ENCODE peak calls at places on chromosomes 12 and 14, in seven cellular contexts. One of them, this sample, is unnamed.

GRCh38 chr12:93373847-93374723 is 3.6 kb upstream of the NUDT4 start:
- DNase-seq in tibial artery: no peak
- DNase-seq in stimulated activated CD4-positive, alpha-beta T cell treated with anti-CD3 and anti-CD28 coated beads, Interleukin-4, amount 100 ng/mL, for 48 hours: no peak
- DNase-seq in lower lobe of right lung: no peak
- DNase-seq in stimulated activated CD8-positive, alpha-beta memory T cell treated with anti-CD3 and anti-CD28 coated beads, Interleukin-15, amount 100 ng/mL, for 1 hour: no peak
- DNase-seq in stimulated activated effector memory CD8-positive, alpha-beta T cell treated with anti-CD3 and anti-CD28 coated beads, Interleukin-12 subunit alpha, Interleukin-12 subunit beta, amount 100 ng/mL, for 72 hours: no peak
- DNase-seq in AG04449: no peak
- DNase-seq in this sample: no peak

GRCh38 chr14:22838631-22839041 is 2.3 kb downstream of the MMP14 start:
- DNase-seq in stimulated activated CD8-positive, alpha-beta memory T cell treated with anti-CD3 and anti-CD28 coated beads, Interleukin-15, amount 100 ng/mL, for 1 hour: no peak
- DNase-seq in tibial artery: no peak
- DNase-seq in stimulated activated CD4-positive, alpha-beta T cell treated with anti-CD3 and anti-CD28 coated beads, Interleukin-4, amount 100 ng/mL, for 48 hours: no peak
- DNase-seq in AG04449: no peak
- DNase-seq in stimulated activated effector memory CD8-positive, alpha-beta T cell treated with anti-CD3 and anti-CD28 coated beads, Interleukin-12 subunit alpha, Interleukin-12 subunit beta, amount 100 ng/mL, for 72 hours: no peak
- DNase-seq in lower lobe of right lung: peak
- DNase-seq in this sample: no peak

GRCh38 chr14:98069712-98070133 is 1202.3 kb downstream of the BCL11B start:
- DNase-seq in stimulated activated CD8-positive, alpha-beta memory T cell treated with anti-CD3 and anti-CD28 coated beads, Interleukin-15, amount 100 ng/mL, for 1 hour: no peak
- DNase-seq in AG04449: no peak
- DNase-seq in stimulated activated CD4-positive, alpha-beta T cell treated with anti-CD3 and anti-CD28 coated beads, Interleukin-4, amount 100 ng/mL, for 48 hours: no peak
- DNase-seq in tibial artery: no peak
- DNase-seq in stimulated activated effector memory CD8-positive, alpha-beta T cell treated with anti-CD3 and anti-CD28 coated beads, Interleukin-12 subunit alpha, Interleukin-12 subunit beta, amount 100 ng/mL, for 72 hours: no peak
- DNase-seq in lower lobe of right lung: no peak
- DNase-seq in this sample: peak

GRCh38 chr14:71591929-71592328 is 340.3 kb upstream of the RGS6 start:
- DNase-seq in lower lobe of right lung: no peak
- DNase-seq in stimulated activated CD8-positive, alpha-beta memory T cell treated with anti-CD3 and anti-CD28 coated beads, Interleukin-15, amount 100 ng/mL, for 1 hour: no peak
- DNase-seq in tibial artery: no peak
- DNase-seq in stimulated activated effector memory CD8-positive, alpha-beta T cell treated with anti-CD3 and anti-CD28 coated beads, Interleukin-12 subunit alpha, Interleukin-12 subunit beta, amount 100 ng/mL, for 72 hours: peak
- DNase-seq in stimulated activated CD4-positive, alpha-beta T cell treated with anti-CD3 and anti-CD28 coated beads, Interleukin-4, amount 100 ng/mL, for 48 hours: no peak
- DNase-seq in AG04449: peak
- DNase-seq in this sample: no peak

GRCh38 chr12:46875095-46875494 is 49.3 kb upstream of the SLC38A4 start:
- DNase-seq in AG04449: no peak
- DNase-seq in tibial artery: no peak
- DNase-seq in stimulated activated CD4-positive, alpha-beta T cell treated with anti-CD3 and anti-CD28 coated beads, Interleukin-4, amount 100 ng/mL, for 48 hours: no peak
- DNase-seq in lower lobe of right lung: no peak
- DNase-seq in stimulated activated CD8-positive, alpha-beta memory T cell treated with anti-CD3 and anti-CD28 coated beads, Interleukin-15, amount 100 ng/mL, for 1 hour: no peak
- DNase-seq in stimulated activated effector memory CD8-positive, alpha-beta T cell treated with anti-CD3 and anti-CD28 coated beads, Interleukin-12 subunit alpha, Interleukin-12 subunit beta, amount 100 ng/mL, for 72 hours: no peak
- DNase-seq in this sample: no peak

GRCh38 chr12:83042441-83043215 is 355.9 kb downstream of the TMTC2 start:
- DNase-seq in stimulated activated CD8-positive, alpha-beta memory T cell treated with anti-CD3 and anti-CD28 coated beads, Interleukin-15, amount 100 ng/mL, for 1 hour: no peak
- DNase-seq in stimulated activated CD4-positive, alpha-beta T cell treated with anti-CD3 and anti-CD28 coated beads, Interleukin-4, amount 100 ng/mL, for 48 hours: no peak
- DNase-seq in tibial artery: no peak
- DNase-seq in AG04449: no peak
- DNase-seq in stimulated activated effector memory CD8-positive, alpha-beta T cell treated with anti-CD3 and anti-CD28 coated beads, Interleukin-12 subunit alpha, Interleukin-12 subunit beta, amount 100 ng/mL, for 72 hours: no peak
- DNase-seq in lower lobe of right lung: no peak
- DNase-seq in this sample: no peak

GRCh38 chr14:45199246-45199645 is 53.8 kb downstream of the MIS18BP1 start:
- DNase-seq in AG04449: peak
- DNase-seq in tibial artery: no peak
- DNase-seq in lower lobe of right lung: no peak
- DNase-seq in stimulated activated CD4-positive, alpha-beta T cell treated with anti-CD3 and anti-CD28 coated beads, Interleukin-4, amount 100 ng/mL, for 48 hours: no peak
- DNase-seq in stimulated activated CD8-positive, alpha-beta memory T cell treated with anti-CD3 and anti-CD28 coated beads, Interleukin-15, amount 100 ng/mL, for 1 hour: no peak
- DNase-seq in stimulated activated effector memory CD8-positive, alpha-beta T cell treated with anti-CD3 and anti-CD28 coated beads, Interleukin-12 subunit alpha, Interleukin-12 subunit beta, amount 100 ng/mL, for 72 hours: no peak
- DNase-seq in this sample: no peak

GRCh38 chr14:51716610-51717009 is 64.9 kb downstream of the FRMD6 start:
- DNase-seq in stimulated activated CD8-positive, alpha-beta memory T cell treated with anti-CD3 and anti-CD28 coated beads, Interleukin-15, amount 100 ng/mL, for 1 hour: no peak
- DNase-seq in lower lobe of right lung: no peak
- DNase-seq in stimulated activated CD4-positive, alpha-beta T cell treated with anti-CD3 and anti-CD28 coated beads, Interleukin-4, amount 100 ng/mL, for 48 hours: no peak
- DNase-seq in tibial artery: no peak
- DNase-seq in stimulated activated effector memory CD8-positive, alpha-beta T cell treated with anti-CD3 and anti-CD28 coated beads, Interleukin-12 subunit alpha, Interleukin-12 subunit beta, amount 100 ng/mL, for 72 hours: no peak
- DNase-seq in AG04449: no peak
- DNase-seq in this sample: no peak

GRCh38 chr12:61758661-61759060 is 501.5 kb upstream of the USP15 start:
- DNase-seq in AG04449: no peak
- DNase-seq in stimulated activated CD8-positive, alpha-beta memory T cell treated with anti-CD3 and anti-CD28 coated beads, Interleukin-15, amount 100 ng/mL, for 1 hour: no peak
- DNase-seq in lower lobe of right lung: no peak
- DNase-seq in stimulated activated CD4-positive, alpha-beta T cell treated with anti-CD3 and anti-CD28 coated beads, Interleukin-4, amount 100 ng/mL, for 48 hours: no peak
- DNase-seq in stimulated activated effector memory CD8-positive, alpha-beta T cell treated with anti-CD3 and anti-CD28 coated beads, Interleukin-12 subunit alpha, Interleukin-12 subunit beta, amount 100 ng/mL, for 72 hours: no peak
- DNase-seq in tibial artery: no peak
- DNase-seq in this sample: no peak

GRCh38 chr12:92505373-92506340 is 197.1 kb upstream of the PLEKHG7 start:
- DNase-seq in AG04449: no peak
- DNase-seq in lower lobe of right lung: peak
- DNase-seq in stimulated activated CD8-positive, alpha-beta memory T cell treated with anti-CD3 and anti-CD28 coated beads, Interleukin-15, amount 100 ng/mL, for 1 hour: no peak
- DNase-seq in tibial artery: peak
- DNase-seq in stimulated activated CD4-positive, alpha-beta T cell treated with anti-CD3 and anti-CD28 coated beads, Interleukin-4, amount 100 ng/mL, for 48 hours: peak
- DNase-seq in stimulated activated effector memory CD8-positive, alpha-beta T cell treated with anti-CD3 and anti-CD28 coated beads, Interleukin-12 subunit alpha, Interleukin-12 subunit beta, amount 100 ng/mL, for 72 hours: peak
- DNase-seq in this sample: peak

GRCh38 chr12:91507754-91508153 is 325.1 kb upstream of the DCN start:
- DNase-seq in tibial artery: no peak
- DNase-seq in lower lobe of right lung: no peak
- DNase-seq in stimulated activated CD4-positive, alpha-beta T cell treated with anti-CD3 and anti-CD28 coated beads, Interleukin-4, amount 100 ng/mL, for 48 hours: no peak
- DNase-seq in stimulated activated CD8-positive, alpha-beta memory T cell treated with anti-CD3 and anti-CD28 coated beads, Interleukin-15, amount 100 ng/mL, for 1 hour: no peak
- DNase-seq in AG04449: no peak
- DNase-seq in stimulated activated effector memory CD8-positive, alpha-beta T cell treated with anti-CD3 and anti-CD28 coated beads, Interleukin-12 subunit alpha, Interleukin-12 subunit beta, amount 100 ng/mL, for 72 hours: no peak
- DNase-seq in this sample: no peak

GRCh38 chr14:84234281-84234680 is 1295.7 kb upstream of the FLRT2 start:
- DNase-seq in lower lobe of right lung: no peak
- DNase-seq in stimulated activated effector memory CD8-positive, alpha-beta T cell treated with anti-CD3 and anti-CD28 coated beads, Interleukin-12 subunit alpha, Interleukin-12 subunit beta, amount 100 ng/mL, for 72 hours: no peak
- DNase-seq in tibial artery: no peak
- DNase-seq in stimulated activated CD4-positive, alpha-beta T cell treated with anti-CD3 and anti-CD28 coated beads, Interleukin-4, amount 100 ng/mL, for 48 hours: no peak
- DNase-seq in AG04449: no peak
- DNase-seq in stimulated activated CD8-positive, alpha-beta memory T cell treated with anti-CD3 and anti-CD28 coated beads, Interleukin-15, amount 100 ng/mL, for 1 hour: no peak
- DNase-seq in this sample: no peak

GRCh38 chr12:132196038-132196872 is 52.0 kb downstream of the NOC4L start:
- DNase-seq in lower lobe of right lung: no peak
- DNase-seq in stimulated activated effector memory CD8-positive, alpha-beta T cell treated with anti-CD3 and anti-CD28 coated beads, Interleukin-12 subunit alpha, Interleukin-12 subunit beta, amount 100 ng/mL, for 72 hours: no peak
- DNase-seq in tibial artery: no peak
- DNase-seq in AG04449: no peak
- DNase-seq in stimulated activated CD8-positive, alpha-beta memory T cell treated with anti-CD3 and anti-CD28 coated beads, Interleukin-15, amount 100 ng/mL, for 1 hour: no peak
- DNase-seq in stimulated activated CD4-positive, alpha-beta T cell treated with anti-CD3 and anti-CD28 coated beads, Interleukin-4, amount 100 ng/mL, for 48 hours: no peak
- DNase-seq in this sample: no peak

GRCh38 chr12:112401054-112401453 is 8.4 kb downstream of the RPL6 start:
- DNase-seq in tibial artery: no peak
- DNase-seq in AG04449: no peak
- DNase-seq in lower lobe of right lung: no peak
- DNase-seq in stimulated activated CD4-positive, alpha-beta T cell treated with anti-CD3 and anti-CD28 coated beads, Interleukin-4, amount 100 ng/mL, for 48 hours: no peak
- DNase-seq in stimulated activated CD8-positive, alpha-beta memory T cell treated with anti-CD3 and anti-CD28 coated beads, Interleukin-15, amount 100 ng/mL, for 1 hour: no peak
- DNase-seq in stimulated activated effector memory CD8-positive, alpha-beta T cell treated with anti-CD3 and anti-CD28 coated beads, Interleukin-12 subunit alpha, Interleukin-12 subunit beta, amount 100 ng/mL, for 72 hours: no peak
- DNase-seq in this sample: no peak

GRCh38 chr12:82069931-82070514 is 288.2 kb downstream of the CCDC59 start:
- DNase-seq in stimulated activated effector memory CD8-positive, alpha-beta T cell treated with anti-CD3 and anti-CD28 coated beads, Interleukin-12 subunit alpha, Interleukin-12 subunit beta, amount 100 ng/mL, for 72 hours: no peak
- DNase-seq in stimulated activated CD4-positive, alpha-beta T cell treated with anti-CD3 and anti-CD28 coated beads, Interleukin-4, amount 100 ng/mL, for 48 hours: no peak
- DNase-seq in stimulated activated CD8-positive, alpha-beta memory T cell treated with anti-CD3 and anti-CD28 coated beads, Interleukin-15, amount 100 ng/mL, for 1 hour: no peak
- DNase-seq in lower lobe of right lung: no peak
- DNase-seq in AG04449: no peak
- DNase-seq in tibial artery: no peak
- DNase-seq in this sample: no peak

GRCh38 chr14:67722293-67722692 is 20.6 kb downstream of the RDH12 start:
- DNase-seq in stimulated activated CD8-positive, alpha-beta memory T cell treated with anti-CD3 and anti-CD28 coated beads, Interleukin-15, amount 100 ng/mL, for 1 hour: no peak
- DNase-seq in AG04449: no peak
- DNase-seq in stimulated activated CD4-positive, alpha-beta T cell treated with anti-CD3 and anti-CD28 coated beads, Interleukin-4, amount 100 ng/mL, for 48 hours: no peak
- DNase-seq in tibial artery: peak
- DNase-seq in lower lobe of right lung: no peak
- DNase-seq in stimulated activated effector memory CD8-positive, alpha-beta T cell treated with anti-CD3 and anti-CD28 coated beads, Interleukin-12 subunit alpha, Interleukin-12 subunit beta, amount 100 ng/mL, for 72 hours: no peak
- DNase-seq in this sample: peak